ENCODE peak calls at places on chromosomes 11 and 22, in six cellular contexts. O is CD8-positive, alpha-beta T cell; A is stimulated activated CD8-positive, alpha-beta memory T cell treated with anti-CD3 and anti-CD28 coated beads, Interleukin-7, amount 100 ng/mL, for 1 hour; X is KG1; N is cardiac fibroblast; S is COLO829. H is an unnamed sample.
A peak's percentile ranks its signal among the peaks of the same experiment; 100 is the strongest.

GRCh38 chr11:9160166-9160565 is 68.8 kb upstream of the SCUBE2 start:
- DNase-seq in X (no peak), O (no peak), S (no peak), A (no peak), N (peak; percentile 73), H (no peak)

GRCh38 chr11:23988381-23989006 is 508.4 kb upstream of the LUZP2 start:
- DNase-seq in S (peak; percentile 15), N (peak; percentile 73), X (no peak), O (no peak), A (no peak), H (no peak)

GRCh38 chr11:117816151-117816741 is 8.3 kb downstream of the FXYD2 start:
- DNase-seq in O (no peak), S (no peak), A (no peak), X (no peak), N (peak; percentile 48), H (no peak)

GRCh38 chr22:43241138-43241597 is 54.2 kb upstream of the TTLL12 start:
- DNase-seq in X (no peak), N (no peak), O (no peak), S (no peak), A (no peak), H (no peak)

GRCh38 chr22:41619979-41620645 is 731 bp downstream of the DESI1 start:
- DNase-seq in N (peak; percentile 19), S (peak; percentile 9), A (no peak), X (no peak), O (peak; percentile 41), H (no peak)

GRCh38 chr22:25153961-25154685 is 45.5 kb upstream of the CRYBB3 start:
- DNase-seq in X (no peak), O (no peak), N (peak; percentile 66), A (no peak), S (no peak), H (no peak)

GRCh38 chr22:25448435-25449051 is 115.9 kb upstream of the GRK3 start:
- DNase-seq in A (no peak), O (no peak), N (peak; percentile 36), S (no peak), X (peak; percentile 12), H (no peak)

GRCh38 chr22:46863794-46864193 is 101.3 kb downstream of the TBC1D22A start:
- DNase-seq in S (no peak), N (no peak), A (no peak), O (no peak), X (no peak), H (no peak)

GRCh38 chr11:44861829-44862545 is 88.7 kb downstream of the TP53I11 start:
- DNase-seq in A (peak; percentile 55), X (peak; percentile 70), S (peak; percentile 86), N (peak; percentile 98), O (peak; percentile 83), H (peak; percentile 93)

GRCh38 chr22:50730941-50731661 is 6.9 kb upstream of the ACR start:
- DNase-seq in X (no peak), A (no peak), S (no peak), N (peak; percentile 22), O (no peak), H (no peak)

GRCh38 chr11:117300301-117300700 is 9.2 kb downstream of the BACE1-AS start:
- DNase-seq in N (peak; percentile 10), A (no peak), S (no peak), O (no peak), X (no peak), H (no peak)

GRCh38 chr11:32792948-32793475 is 1.4 kb downstream of the CCDC73 start:
- DNase-seq in N (peak; percentile 57), X (peak; percentile 62), A (peak; percentile 41), S (peak; percentile 48), O (peak; percentile 68), H (peak; percentile 1)

GRCh38 chr11:8477680-8478079 is 116.3 kb downstream of the STK33 start:
- DNase-seq in O (no peak), S (no peak), N (no peak), X (no peak), A (no peak), H (no peak)

GRCh38 chr11:109490953-109491733 is 69.2 kb downstream of the C11orf87 start:
- DNase-seq in N (no peak), X (no peak), A (no peak), O (no peak), S (no peak), H (no peak)

GRCh38 chr22:44870021-44870420 is 117.6 kb downstream of the ARHGAP8 start:
- DNase-seq in S (no peak), X (no peak), N (peak; percentile 10), O (no peak), A (no peak), H (no peak)

GRCh38 chr11:120409655-120410054 is 73.4 kb downstream of the ARHGEF12 start:
- DNase-seq in O (no peak), S (no peak), X (no peak), A (no peak), N (no peak), H (no peak)

GRCh38 chr11:31967404-31967950 is 123.4 kb upstream of the RCN1 start:
- DNase-seq in X (no peak), S (no peak), A (no peak), O (no peak), N (no peak), H (no peak)

GRCh38 chr11:6576471-6577373 is 26.7 kb downstream of the RRP8 start:
- DNase-seq in O (no peak), A (no peak), X (no peak), S (peak; percentile 75), N (peak; percentile 57), H (peak; percentile 89)

GRCh38 chr11:12787847-12788246 is 113.6 kb downstream of the TEAD1 start:
- DNase-seq in S (no peak), N (peak; percentile 83), A (no peak), O (no peak), X (no peak), H (no peak)

GRCh38 chr22:22167791-22168189 is 76.8 kb upstream of the VPREB1 start:
- DNase-seq in N (no peak), X (no peak), O (no peak), S (no peak), A (no peak), H (no peak)

GRCh38 chr11:86228967-86229330 is 15.6 kb upstream of the EED start:
- DNase-seq in O (no peak), X (no peak), A (no peak), N (no peak), S (no peak), H (no peak)

GRCh38 chr11:33773399-33774355 is 643 bp downstream of the FBXO3 start:
- DNase-seq in O (peak; percentile 51), X (peak; percentile 8), S (peak; percentile 16), A (peak; percentile 13), N (peak; percentile 19), H (no peak)

GRCh38 chr11:126992065-126992803 is 8.3 kb downstream of the KIRREL3 start:
- DNase-seq in N (peak; percentile 95), A (no peak), S (no peak), X (no peak), O (no peak), H (peak; percentile 98)

GRCh38 chr11:44065161-44065571 is 904 bp upstream of the ACCS start:
- DNase-seq in N (no peak), A (no peak), X (no peak), O (no peak), S (no peak), H (no peak)

GRCh38 chr22:37525073-37525745 is 6.0 kb upstream of the CARD10 start:
- DNase-seq in A (no peak), N (peak; percentile 83), X (no peak), O (no peak), S (peak; percentile 82), H (peak; percentile 50)

GRCh38 chr11:64534950-64535349 is 56.1 kb upstream of the SLC22A12 start:
- DNase-seq in N (no peak), A (no peak), X (no peak), S (no peak), O (no peak), H (no peak)

GRCh38 chr11:118911880-118912741 is 13.6 kb downstream of the BCL9L start:
- DNase-seq in A (peak; percentile 54), S (no peak), X (no peak), N (peak; percentile 92), O (peak; percentile 84), H (peak; percentile 66)

GRCh38 chr11:105392546-105392945 is 217.3 kb upstream of the GRIA4 start:
- DNase-seq in O (no peak), A (no peak), X (no peak), S (no peak), N (peak; percentile 27), H (peak; percentile 33)

GRCh38 chr22:26502688-26503561 is 9.3 kb downstream of the TFIP11 start:
- DNase-seq in X (peak; percentile 64), N (peak; percentile 52), O (peak; percentile 64), S (no peak), A (no peak), H (no peak)

GRCh38 chr22:27311666-27312566 is 489.6 kb downstream of the MN1 start:
- DNase-seq in A (no peak), S (no peak), N (no peak), O (no peak), X (no peak), H (no peak)

GRCh38 chr11:87280143-87280542 is 242.4 kb downstream of the TMEM135 start:
- DNase-seq in N (no peak), O (no peak), A (no peak), S (no peak), X (no peak), H (no peak)

GRCh38 chr11:129814244-129814992 is 1.2 kb upstream of the TMEM45B start:
- DNase-seq in S (no peak), X (no peak), A (peak; percentile 42), N (no peak), O (peak; percentile 68), H (no peak)

GRCh38 chr11:83493918-83494317 is 207.8 kb upstream of the CCDC90B start:
- DNase-seq in O (no peak), A (no peak), N (no peak), X (no peak), S (no peak), H (no peak)

GRCh38 chr11:15695096-15695721 is 580.5 kb downstream of the INSC start:
- DNase-seq in S (no peak), X (no peak), N (no peak), O (no peak), A (no peak), H (no peak)

H was measured in BJ.